ENCODE peak calls at places on chromosomes 4 and X, in six cellular contexts. One of them, this sample, is unnamed.

GRCh38 chr4:180578175-180578574 is 1665.0 kb upstream of the TENM3 start:
- DNase-seq in T-helper 2 cell: no peak
- DNase-seq in stimulated activated CD8-positive, alpha-beta memory T cell treated with anti-CD3 and anti-CD28 coated beads, Interleukin-4, amount 100 ng/mL, for 48 hours: no peak
- DNase-seq in aorta: no peak
- DNase-seq in OCI-M1: no peak
- DNase-seq in mucosa of descending colon: no peak
- DNase-seq in this sample: no peak

GRCh38 chr4:47122592-47123291 is 91.4 kb downstream of the GABRB1 start:
- DNase-seq in aorta: no peak
- DNase-seq in OCI-M1: peak
- DNase-seq in mucosa of descending colon: no peak
- DNase-seq in stimulated activated CD8-positive, alpha-beta memory T cell treated with anti-CD3 and anti-CD28 coated beads, Interleukin-4, amount 100 ng/mL, for 48 hours: peak
- DNase-seq in T-helper 2 cell: peak
- DNase-seq in this sample: peak

GRCh38 chrX:63657821-63658220 is 127.2 kb downstream of the ARHGEF9 start:
- DNase-seq in T-helper 2 cell: no peak
- DNase-seq in stimulated activated CD8-positive, alpha-beta memory T cell treated with anti-CD3 and anti-CD28 coated beads, Interleukin-4, amount 100 ng/mL, for 48 hours: no peak
- DNase-seq in aorta: peak
- DNase-seq in OCI-M1: no peak
- DNase-seq in mucosa of descending colon: no peak
- DNase-seq in this sample: peak

GRCh38 chrX:136055651-136056221 is 70.5 kb downstream of the SLC9A6 start:
- DNase-seq in T-helper 2 cell: no peak
- DNase-seq in mucosa of descending colon: no peak
- DNase-seq in aorta: no peak
- DNase-seq in stimulated activated CD8-positive, alpha-beta memory T cell treated with anti-CD3 and anti-CD28 coated beads, Interleukin-4, amount 100 ng/mL, for 48 hours: no peak
- DNase-seq in OCI-M1: no peak
- DNase-seq in this sample: peak

GRCh38 chr4:1333256-1333655 is 13.8 kb upstream of the UVSSA start:
- DNase-seq in T-helper 2 cell: no peak
- DNase-seq in stimulated activated CD8-positive, alpha-beta memory T cell treated with anti-CD3 and anti-CD28 coated beads, Interleukin-4, amount 100 ng/mL, for 48 hours: no peak
- DNase-seq in mucosa of descending colon: no peak
- DNase-seq in aorta: no peak
- DNase-seq in OCI-M1: no peak
- DNase-seq in this sample: peak

GRCh38 chr4:69649629-69650028 is 3.4 kb downstream of the UGT2A1 start:
- DNase-seq in stimulated activated CD8-positive, alpha-beta memory T cell treated with anti-CD3 and anti-CD28 coated beads, Interleukin-4, amount 100 ng/mL, for 48 hours: no peak
- DNase-seq in OCI-M1: peak
- DNase-seq in T-helper 2 cell: no peak
- DNase-seq in mucosa of descending colon: no peak
- DNase-seq in aorta: no peak
- DNase-seq in this sample: no peak

GRCh38 chr4:176838611-176839411 is 46.1 kb upstream of the VEGFC start:
- DNase-seq in stimulated activated CD8-positive, alpha-beta memory T cell treated with anti-CD3 and anti-CD28 coated beads, Interleukin-4, amount 100 ng/mL, for 48 hours: no peak
- DNase-seq in T-helper 2 cell: no peak
- DNase-seq in mucosa of descending colon: no peak
- DNase-seq in OCI-M1: no peak
- DNase-seq in aorta: no peak
- DNase-seq in this sample: no peak

GRCh38 chr4:101222156-101222845 is 125.0 kb downstream of the PPP3CA start:
- DNase-seq in mucosa of descending colon: no peak
- DNase-seq in stimulated activated CD8-positive, alpha-beta memory T cell treated with anti-CD3 and anti-CD28 coated beads, Interleukin-4, amount 100 ng/mL, for 48 hours: no peak
- DNase-seq in OCI-M1: no peak
- DNase-seq in T-helper 2 cell: no peak
- DNase-seq in aorta: no peak
- DNase-seq in this sample: no peak

GRCh38 chr4:13611283-13611842 is 16.2 kb downstream of the BOD1L1 start:
- DNase-seq in stimulated activated CD8-positive, alpha-beta memory T cell treated with anti-CD3 and anti-CD28 coated beads, Interleukin-4, amount 100 ng/mL, for 48 hours: no peak
- DNase-seq in mucosa of descending colon: no peak
- DNase-seq in aorta: no peak
- DNase-seq in T-helper 2 cell: no peak
- DNase-seq in OCI-M1: no peak
- DNase-seq in this sample: no peak

GRCh38 chr4:133624744-133625143 is 475.6 kb downstream of the PCDH10 start:
- DNase-seq in aorta: no peak
- DNase-seq in mucosa of descending colon: no peak
- DNase-seq in T-helper 2 cell: no peak
- DNase-seq in OCI-M1: peak
- DNase-seq in stimulated activated CD8-positive, alpha-beta memory T cell treated with anti-CD3 and anti-CD28 coated beads, Interleukin-4, amount 100 ng/mL, for 48 hours: no peak
- DNase-seq in this sample: no peak

GRCh38 chr4:6506616-6507140 is 34.3 kb upstream of the PPP2R2C start:
- DNase-seq in aorta: no peak
- DNase-seq in mucosa of descending colon: no peak
- DNase-seq in stimulated activated CD8-positive, alpha-beta memory T cell treated with anti-CD3 and anti-CD28 coated beads, Interleukin-4, amount 100 ng/mL, for 48 hours: no peak
- DNase-seq in T-helper 2 cell: no peak
- DNase-seq in OCI-M1: no peak
- DNase-seq in this sample: no peak

GRCh38 chr4:17155486-17155885 is 257.0 kb upstream of the LDB2 start:
- DNase-seq in stimulated activated CD8-positive, alpha-beta memory T cell treated with anti-CD3 and anti-CD28 coated beads, Interleukin-4, amount 100 ng/mL, for 48 hours: no peak
- DNase-seq in OCI-M1: no peak
- DNase-seq in aorta: no peak
- DNase-seq in mucosa of descending colon: no peak
- DNase-seq in T-helper 2 cell: no peak
- DNase-seq in this sample: no peak

GRCh38 chr4:118345813-118346212 is 7.0 kb downstream of the PRSS12 start:
- DNase-seq in stimulated activated CD8-positive, alpha-beta memory T cell treated with anti-CD3 and anti-CD28 coated beads, Interleukin-4, amount 100 ng/mL, for 48 hours: no peak
- DNase-seq in aorta: no peak
- DNase-seq in T-helper 2 cell: no peak
- DNase-seq in OCI-M1: no peak
- DNase-seq in mucosa of descending colon: no peak
- DNase-seq in this sample: no peak

GRCh38 chr4:15982833-15983528 is 20.0 kb upstream of the FGFBP2 start:
- DNase-seq in mucosa of descending colon: no peak
- DNase-seq in stimulated activated CD8-positive, alpha-beta memory T cell treated with anti-CD3 and anti-CD28 coated beads, Interleukin-4, amount 100 ng/mL, for 48 hours: no peak
- DNase-seq in T-helper 2 cell: no peak
- DNase-seq in OCI-M1: no peak
- DNase-seq in aorta: no peak
- DNase-seq in this sample: no peak

GRCh38 chr4:3820016-3820805 is 54.0 kb downstream of the ADRA2C start:
- DNase-seq in T-helper 2 cell: no peak
- DNase-seq in stimulated activated CD8-positive, alpha-beta memory T cell treated with anti-CD3 and anti-CD28 coated beads, Interleukin-4, amount 100 ng/mL, for 48 hours: no peak
- DNase-seq in aorta: peak
- DNase-seq in OCI-M1: no peak
- DNase-seq in mucosa of descending colon: no peak
- DNase-seq in this sample: no peak

GRCh38 chrX:133979641-133980230 is 5.7 kb downstream of the GPC3 start:
- DNase-seq in T-helper 2 cell: no peak
- DNase-seq in stimulated activated CD8-positive, alpha-beta memory T cell treated with anti-CD3 and anti-CD28 coated beads, Interleukin-4, amount 100 ng/mL, for 48 hours: no peak
- DNase-seq in mucosa of descending colon: no peak
- DNase-seq in OCI-M1: no peak
- DNase-seq in aorta: no peak
- DNase-seq in this sample: no peak

GRCh38 chr4:111263836-111264235 is 641.0 kb upstream of the PITX2 start:
- DNase-seq in OCI-M1: no peak
- DNase-seq in aorta: no peak
- DNase-seq in stimulated activated CD8-positive, alpha-beta memory T cell treated with anti-CD3 and anti-CD28 coated beads, Interleukin-4, amount 100 ng/mL, for 48 hours: no peak
- DNase-seq in T-helper 2 cell: no peak
- DNase-seq in mucosa of descending colon: no peak
- DNase-seq in this sample: no peak

GRCh38 chrX:39896951-39897740 is 200.6 kb downstream of the BCOR start:
- DNase-seq in OCI-M1: no peak
- DNase-seq in mucosa of descending colon: no peak
- DNase-seq in aorta: peak
- DNase-seq in stimulated activated CD8-positive, alpha-beta memory T cell treated with anti-CD3 and anti-CD28 coated beads, Interleukin-4, amount 100 ng/mL, for 48 hours: no peak
- DNase-seq in T-helper 2 cell: no peak
- DNase-seq in this sample: peak

GRCh38 chr4:109912706-109913621 is at the start of gene EGF:
- DNase-seq in aorta: no peak
- DNase-seq in T-helper 2 cell: no peak
- DNase-seq in OCI-M1: peak
- DNase-seq in stimulated activated CD8-positive, alpha-beta memory T cell treated with anti-CD3 and anti-CD28 coated beads, Interleukin-4, amount 100 ng/mL, for 48 hours: no peak
- DNase-seq in mucosa of descending colon: no peak
- DNase-seq in this sample: no peak

GRCh38 chr4:87521757-87522374 is 7.3 kb downstream of the SPARCL1 start:
- DNase-seq in OCI-M1: no peak
- DNase-seq in stimulated activated CD8-positive, alpha-beta memory T cell treated with anti-CD3 and anti-CD28 coated beads, Interleukin-4, amount 100 ng/mL, for 48 hours: no peak
- DNase-seq in mucosa of descending colon: no peak
- DNase-seq in T-helper 2 cell: no peak
- DNase-seq in aorta: no peak
- DNase-seq in this sample: no peak

GRCh38 chrX:1555370-1555769 is 18.4 kb upstream of the P2RY8 start:
- DNase-seq in stimulated activated CD8-positive, alpha-beta memory T cell treated with anti-CD3 and anti-CD28 coated beads, Interleukin-4, amount 100 ng/mL, for 48 hours: peak
- DNase-seq in aorta: no peak
- DNase-seq in OCI-M1: no peak
- DNase-seq in mucosa of descending colon: no peak
- DNase-seq in T-helper 2 cell: no peak
- DNase-seq in this sample: no peak

GRCh38 chr4:108113229-108113628 is 55.5 kb downstream of the LEF1 start:
- DNase-seq in T-helper 2 cell: peak
- DNase-seq in mucosa of descending colon: no peak
- DNase-seq in OCI-M1: no peak
- DNase-seq in aorta: no peak
- DNase-seq in stimulated activated CD8-positive, alpha-beta memory T cell treated with anti-CD3 and anti-CD28 coated beads, Interleukin-4, amount 100 ng/mL, for 48 hours: peak
- DNase-seq in this sample: no peak

GRCh38 chr4:1490906-1491629 is 84.8 kb upstream of the NKX1-1 start:
- DNase-seq in aorta: peak
- DNase-seq in mucosa of descending colon: no peak
- DNase-seq in OCI-M1: no peak
- DNase-seq in stimulated activated CD8-positive, alpha-beta memory T cell treated with anti-CD3 and anti-CD28 coated beads, Interleukin-4, amount 100 ng/mL, for 48 hours: no peak
- DNase-seq in T-helper 2 cell: no peak
- DNase-seq in this sample: peak

GRCh38 chr4:165052627-165053026 is 1.0 kb upstream of the TRIM75 start:
- DNase-seq in T-helper 2 cell: no peak
- DNase-seq in mucosa of descending colon: no peak
- DNase-seq in OCI-M1: peak
- DNase-seq in aorta: no peak
- DNase-seq in stimulated activated CD8-positive, alpha-beta memory T cell treated with anti-CD3 and anti-CD28 coated beads, Interleukin-4, amount 100 ng/mL, for 48 hours: no peak
- DNase-seq in this sample: no peak

GRCh38 chrX:69063486-69063885 is 101.8 kb downstream of the PJA1 start:
- DNase-seq in aorta: peak
- DNase-seq in OCI-M1: no peak
- DNase-seq in mucosa of descending colon: no peak
- DNase-seq in stimulated activated CD8-positive, alpha-beta memory T cell treated with anti-CD3 and anti-CD28 coated beads, Interleukin-4, amount 100 ng/mL, for 48 hours: no peak
- DNase-seq in T-helper 2 cell: no peak
- DNase-seq in this sample: no peak

GRCh38 chrX:51144828-51145442 is 187.7 kb upstream of the NUDT10 start:
- DNase-seq in OCI-M1: peak
- DNase-seq in stimulated activated CD8-positive, alpha-beta memory T cell treated with anti-CD3 and anti-CD28 coated beads, Interleukin-4, amount 100 ng/mL, for 48 hours: peak
- DNase-seq in aorta: no peak
- DNase-seq in T-helper 2 cell: no peak
- DNase-seq in mucosa of descending colon: no peak
- DNase-seq in this sample: no peak

GRCh38 chr4:168410681-168411080 is 69.6 kb downstream of the DDX60L start:
- DNase-seq in OCI-M1: no peak
- DNase-seq in stimulated activated CD8-positive, alpha-beta memory T cell treated with anti-CD3 and anti-CD28 coated beads, Interleukin-4, amount 100 ng/mL, for 48 hours: no peak
- DNase-seq in T-helper 2 cell: no peak
- DNase-seq in aorta: no peak
- DNase-seq in mucosa of descending colon: no peak
- DNase-seq in this sample: no peak

GRCh38 chrX:23954396-23954795 is 46.6 kb downstream of the CXorf58 start:
- DNase-seq in OCI-M1: no peak
- DNase-seq in stimulated activated CD8-positive, alpha-beta memory T cell treated with anti-CD3 and anti-CD28 coated beads, Interleukin-4, amount 100 ng/mL, for 48 hours: no peak
- DNase-seq in aorta: no peak
- DNase-seq in mucosa of descending colon: no peak
- DNase-seq in T-helper 2 cell: no peak
- DNase-seq in this sample: no peak

GRCh38 chr4:141853091-141853734 is 216.8 kb downstream of the IL15 start:
- DNase-seq in T-helper 2 cell: no peak
- DNase-seq in stimulated activated CD8-positive, alpha-beta memory T cell treated with anti-CD3 and anti-CD28 coated beads, Interleukin-4, amount 100 ng/mL, for 48 hours: no peak
- DNase-seq in mucosa of descending colon: no peak
- DNase-seq in OCI-M1: no peak
- DNase-seq in aorta: no peak
- DNase-seq in this sample: no peak

GRCh38 chr4:41471672-41472071 is 66.3 kb upstream of the LIMCH1 start:
- DNase-seq in stimulated activated CD8-positive, alpha-beta memory T cell treated with anti-CD3 and anti-CD28 coated beads, Interleukin-4, amount 100 ng/mL, for 48 hours: no peak
- DNase-seq in mucosa of descending colon: no peak
- DNase-seq in OCI-M1: no peak
- DNase-seq in aorta: no peak
- DNase-seq in T-helper 2 cell: no peak
- DNase-seq in this sample: no peak

GRCh38 chr4:100849319-100849718 is 331.5 kb upstream of the EMCN start:
- DNase-seq in OCI-M1: no peak
- DNase-seq in stimulated activated CD8-positive, alpha-beta memory T cell treated with anti-CD3 and anti-CD28 coated beads, Interleukin-4, amount 100 ng/mL, for 48 hours: no peak
- DNase-seq in T-helper 2 cell: no peak
- DNase-seq in aorta: no peak
- DNase-seq in mucosa of descending colon: no peak
- DNase-seq in this sample: no peak

GRCh38 chrX:154312116-154312515 is 16.5 kb downstream of the TKTL1 start:
- DNase-seq in OCI-M1: no peak
- DNase-seq in stimulated activated CD8-positive, alpha-beta memory T cell treated with anti-CD3 and anti-CD28 coated beads, Interleukin-4, amount 100 ng/mL, for 48 hours: no peak
- DNase-seq in T-helper 2 cell: no peak
- DNase-seq in aorta: no peak
- DNase-seq in mucosa of descending colon: no peak
- DNase-seq in this sample: no peak

GRCh38 chrX:41655631-41656030 is 33.1 kb upstream of the GPR34 start:
- DNase-seq in mucosa of descending colon: no peak
- DNase-seq in aorta: no peak
- DNase-seq in stimulated activated CD8-positive, alpha-beta memory T cell treated with anti-CD3 and anti-CD28 coated beads, Interleukin-4, amount 100 ng/mL, for 48 hours: no peak
- DNase-seq in OCI-M1: no peak
- DNase-seq in T-helper 2 cell: no peak
- DNase-seq in this sample: no peak

GRCh38 chrX:1147641-1148515 is 64.6 kb downstream of the CRLF2 start:
- DNase-seq in mucosa of descending colon: no peak
- DNase-seq in T-helper 2 cell: no peak
- DNase-seq in aorta: no peak
- DNase-seq in OCI-M1: no peak
- DNase-seq in stimulated activated CD8-positive, alpha-beta memory T cell treated with anti-CD3 and anti-CD28 coated beads, Interleukin-4, amount 100 ng/mL, for 48 hours: no peak
- DNase-seq in this sample: peak

GRCh38 chr4:22003878-22004277 is 55.3 kb upstream of the KCNIP4 start:
- DNase-seq in mucosa of descending colon: no peak
- DNase-seq in T-helper 2 cell: no peak
- DNase-seq in OCI-M1: no peak
- DNase-seq in aorta: no peak
- DNase-seq in stimulated activated CD8-positive, alpha-beta memory T cell treated with anti-CD3 and anti-CD28 coated beads, Interleukin-4, amount 100 ng/mL, for 48 hours: no peak
- DNase-seq in this sample: no peak

GRCh38 chr4:119765951-119766350 is 137.3 kb upstream of the PDE5A start:
- DNase-seq in mucosa of descending colon: no peak
- DNase-seq in OCI-M1: no peak
- DNase-seq in aorta: no peak
- DNase-seq in stimulated activated CD8-positive, alpha-beta memory T cell treated with anti-CD3 and anti-CD28 coated beads, Interleukin-4, amount 100 ng/mL, for 48 hours: no peak
- DNase-seq in T-helper 2 cell: no peak
- DNase-seq in this sample: no peak

This sample was measured in tibial artery.